ENCODE peak calls at places on chromosomes 2 and 18, in four cellular contexts. Y, I, D and M are unnamed samples.

GRCh38 chr2:5691659-5692529 is at the start of gene SOX11:
- DNase-seq in Y (no peak), I (peak), D (peak), M (no peak)

GRCh38 chr2:231287696-231288095 is 89.3 kb downstream of the ARMC9 start:
- DNase-seq in Y (no peak), I (no peak), D (no peak), M (no peak)

GRCh38 chr2:120398961-120399888 is 53.3 kb downstream of the INHBB start:
- DNase-seq in Y (no peak), I (no peak), D (no peak), M (no peak)

GRCh38 chr18:43350176-43350575 is 72.9 kb upstream of the SYT4 start:
- DNase-seq in Y (no peak), I (no peak), D (no peak), M (no peak)

GRCh38 chr2:88831792-88832248 is 140.3 kb downstream of the RPIA start:
- DNase-seq in Y (peak), I (peak), D (peak), M (peak)

GRCh38 chr2:170917219-170917851 is 11.7 kb upstream of the GORASP2 start:
- DNase-seq in Y (no peak), I (peak), D (no peak), M (no peak)

GRCh38 chr18:31143025-31143424 is 19.6 kb downstream of the DSC1 start:
- DNase-seq in Y (no peak), I (no peak), D (no peak), M (no peak)

GRCh38 chr2:43160778-43161177 is 65.6 kb downstream of the ZFP36L2 start:
- DNase-seq in Y (no peak), I (no peak), D (no peak), M (no peak)

GRCh38 chr2:43391877-43392214 is 165.4 kb upstream of the ZFP36L2 start:
- DNase-seq in Y (no peak), I (no peak), D (no peak), M (no peak)

GRCh38 chr18:76874643-76875389 is 52.5 kb downstream of the ZNF236 start:
- DNase-seq in Y (no peak), I (peak), D (peak), M (no peak)

GRCh38 chr2:9528036-9528787 is 27.4 kb downstream of the ADAM17 start:
- DNase-seq in Y (no peak), I (no peak), D (no peak), M (no peak)

GRCh38 chr2:150007815-150008430 is 420.3 kb upstream of the MMADHC start:
- DNase-seq in Y (no peak), I (no peak), D (no peak), M (no peak)

GRCh38 chr2:156445311-156446218 is 9.4 kb downstream of the GPD2 start:
- DNase-seq in Y (no peak), I (no peak), D (no peak), M (no peak)

GRCh38 chr18:79379931-79380815 is 15.6 kb upstream of the NFATC1 start:
- DNase-seq in Y (no peak), I (no peak), D (no peak), M (no peak)
- TF ChIP-seq CTCF in Y (no peak), I (no peak), D (no peak), M (no peak)

DNA sequence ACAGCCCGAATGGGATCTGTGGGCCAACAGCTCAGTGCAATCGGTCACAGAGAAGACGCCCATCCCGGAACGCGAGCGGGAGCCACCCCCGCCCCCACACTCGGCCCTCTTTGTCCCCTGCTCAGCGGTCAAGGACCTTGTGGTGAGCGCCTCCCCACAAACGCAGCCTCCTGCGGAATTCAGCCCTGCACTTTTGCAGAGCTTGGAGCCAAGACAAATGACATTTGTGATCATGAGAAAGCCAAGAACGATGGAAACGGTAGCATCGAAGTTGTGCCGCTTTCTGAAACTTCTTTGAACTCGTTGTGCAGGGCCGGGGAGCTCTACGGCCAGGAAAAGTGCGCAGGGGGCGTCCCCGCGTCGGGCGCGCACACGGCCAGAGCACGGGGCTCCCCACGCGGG is 6.7 kb upstream of the SALL3 start:
- DNase-seq in Y (no peak), I (no peak), D (no peak), M (no peak)
- TF ChIP-seq CTCF in Y (no peak), I (no peak), D (no peak), M (no peak)

GRCh38 chr2:36326286-36326685 is 29.3 kb upstream of the CRIM1 start:
- DNase-seq in Y (no peak), I (no peak), D (no peak), M (no peak)

GRCh38 chr2:36318547-36318946 is 37.0 kb upstream of the CRIM1 start:
- DNase-seq in Y (no peak), I (no peak), D (no peak), M (no peak)

DNA sequence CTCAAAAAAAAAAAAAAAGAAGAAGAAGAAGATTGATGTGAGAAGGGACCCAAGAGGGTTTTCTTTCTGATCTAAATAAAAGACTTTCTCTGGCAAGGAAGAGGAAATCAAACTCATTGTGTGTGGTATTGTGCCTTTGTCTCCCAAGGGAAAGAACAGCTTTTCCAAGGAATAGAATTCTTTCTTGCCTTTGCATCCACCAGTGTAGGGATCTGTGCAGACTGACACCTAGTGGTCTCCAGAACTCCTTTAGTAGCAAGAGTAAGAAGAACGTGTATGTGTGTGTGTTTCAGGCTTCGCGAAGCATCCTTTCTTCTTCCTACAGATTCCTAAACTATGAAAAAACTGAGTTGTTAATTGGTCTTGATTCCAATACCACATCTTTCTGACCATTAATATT is 33.5 kb upstream of the CRIM1 start:
- DNase-seq in Y (no peak), I (no peak), D (no peak), M (no peak)
- TF ChIP-seq CTCF in Y (peak), I (peak), D (peak), M (no peak)

GRCh38 chr2:221572821-221573429 is 821 bp upstream of the EPHA4 start:
- DNase-seq in Y (peak), I (no peak), D (peak), M (peak)

GRCh38 chr2:221571108-221571390 is 1.1 kb downstream of the EPHA4 start:
- DNase-seq in Y (no peak), I (no peak), D (no peak), M (no peak)

GRCh38 chr2:221571391-221572179 is 519 bp downstream of the EPHA4 start:
- DNase-seq in Y (peak), I (peak), D (peak), M (peak)

GRCh38 chr2:221573430-221574230 is 1.5 kb upstream of the EPHA4 start:
- DNase-seq in Y (peak), I (peak), D (peak), M (peak)

DNA sequence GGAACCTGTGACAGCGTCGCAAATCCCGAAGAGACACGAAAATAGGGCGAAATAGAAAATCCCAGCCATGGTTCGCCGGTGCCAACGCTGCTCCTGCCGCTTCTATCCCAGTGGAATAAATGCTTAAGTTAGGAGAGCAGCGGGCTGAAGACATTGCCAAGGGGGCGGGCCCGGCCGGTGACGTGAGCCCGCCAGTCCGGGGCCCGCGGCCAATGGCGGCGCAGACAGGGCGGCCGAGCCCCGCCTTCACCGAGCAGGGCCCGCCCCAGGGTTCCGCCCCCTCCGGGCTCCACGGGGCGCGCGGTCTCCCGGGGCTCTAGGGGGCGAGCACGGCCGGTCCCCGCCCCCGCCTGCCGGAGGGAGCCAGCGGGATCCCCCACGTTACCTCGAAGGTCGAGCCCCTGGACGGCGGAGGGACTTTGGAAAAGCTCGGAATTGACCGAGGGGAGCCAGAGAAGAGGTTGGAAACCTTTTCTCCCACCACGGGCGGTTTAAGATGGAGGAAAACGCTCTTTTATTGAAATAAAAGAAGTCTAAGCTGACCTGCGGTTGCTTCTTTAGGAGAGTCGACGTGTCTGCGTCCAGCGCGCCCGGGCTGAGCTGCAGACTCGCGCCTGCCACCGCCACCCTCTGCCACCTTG is at the start of gene EPHA4:
- DNase-seq in Y (peak), I (peak), D (peak), M (peak)
- TF ChIP-seq CTCF in Y (peak), I (no peak), D (no peak), M (no peak)

DNA sequence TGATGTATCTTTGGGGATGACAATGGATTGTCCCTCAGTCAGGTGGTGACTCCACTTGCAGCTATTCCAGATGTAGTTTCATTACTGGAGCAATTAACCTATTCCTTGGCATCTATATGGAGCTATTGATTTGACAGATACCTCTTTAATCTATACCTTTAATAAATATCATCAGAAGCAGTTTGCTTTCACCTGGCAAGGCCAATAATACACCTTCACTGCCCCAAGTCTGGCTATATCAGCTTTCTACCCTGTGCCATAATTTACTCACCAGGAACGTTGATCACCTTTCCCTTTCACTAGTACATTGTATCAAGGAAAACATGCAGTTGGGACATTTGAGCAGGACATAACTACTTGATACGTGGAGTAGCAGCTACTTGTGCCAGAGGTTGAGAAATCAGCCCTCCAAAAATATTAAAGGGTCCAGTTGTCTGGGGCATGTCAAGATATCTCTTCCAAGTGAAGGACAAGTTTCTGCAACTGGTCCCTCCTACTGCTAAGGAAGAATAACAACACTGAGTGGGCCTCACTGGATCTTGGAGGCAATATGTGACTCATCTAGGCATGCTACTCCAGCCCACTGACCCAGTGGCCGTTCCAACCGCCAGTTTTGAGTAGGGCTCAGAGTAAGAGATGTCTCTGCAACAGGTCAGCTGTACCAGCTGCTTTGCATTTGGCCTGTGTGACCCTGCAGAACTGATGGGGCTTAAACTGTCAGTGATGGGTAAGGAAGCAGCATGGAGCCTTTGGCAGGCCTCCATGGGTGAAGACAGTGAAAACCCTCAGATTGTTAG is 67.0 kb downstream of the PSMG2 start:
- DNase-seq in Y (no peak), I (no peak), D (no peak), M (no peak)
- TF ChIP-seq CTCF in Y (no peak), I (no peak), D (no peak), M (no peak)

GRCh38 chr2:117621330-117621729 is 193.2 kb upstream of the DDX18 start:
- DNase-seq in Y (no peak), I (no peak), D (no peak), M (no peak)
- TF ChIP-seq CTCF in Y (no peak), I (no peak), D (no peak), M (no peak)

DNA sequence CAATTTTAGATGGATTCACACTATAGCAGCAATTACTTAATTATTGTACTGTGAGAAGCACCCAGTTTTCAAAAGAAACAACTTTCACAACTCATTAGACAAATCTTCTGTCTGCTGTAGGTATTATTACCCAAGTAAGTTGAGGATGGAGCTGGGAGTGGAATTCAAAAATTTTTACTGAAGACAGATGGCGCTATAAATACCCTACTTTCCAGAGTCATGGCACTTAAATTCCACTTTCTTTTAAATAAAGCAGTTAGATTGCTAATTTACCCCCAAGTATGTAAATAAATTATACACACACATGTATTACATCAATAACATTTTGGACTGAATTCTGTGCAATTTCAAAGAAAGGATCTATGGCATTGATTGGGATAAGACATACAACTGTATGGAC is 166.8 kb downstream of the FTCDNL1 start:
- DNase-seq in Y (no peak), I (no peak), D (no peak), M (no peak)
- TF ChIP-seq CTCF in Y (no peak), I (no peak), D (peak), M (no peak)

GRCh38 chr18:28960146-28960545 is 783.2 kb upstream of the CDH2 start:
- DNase-seq in Y (no peak), I (no peak), D (no peak), M (no peak)

GRCh38 chr18:28963481-28963880 is 786.6 kb upstream of the CDH2 start:
- DNase-seq in Y (no peak), I (no peak), D (no peak), M (no peak)

DNA sequence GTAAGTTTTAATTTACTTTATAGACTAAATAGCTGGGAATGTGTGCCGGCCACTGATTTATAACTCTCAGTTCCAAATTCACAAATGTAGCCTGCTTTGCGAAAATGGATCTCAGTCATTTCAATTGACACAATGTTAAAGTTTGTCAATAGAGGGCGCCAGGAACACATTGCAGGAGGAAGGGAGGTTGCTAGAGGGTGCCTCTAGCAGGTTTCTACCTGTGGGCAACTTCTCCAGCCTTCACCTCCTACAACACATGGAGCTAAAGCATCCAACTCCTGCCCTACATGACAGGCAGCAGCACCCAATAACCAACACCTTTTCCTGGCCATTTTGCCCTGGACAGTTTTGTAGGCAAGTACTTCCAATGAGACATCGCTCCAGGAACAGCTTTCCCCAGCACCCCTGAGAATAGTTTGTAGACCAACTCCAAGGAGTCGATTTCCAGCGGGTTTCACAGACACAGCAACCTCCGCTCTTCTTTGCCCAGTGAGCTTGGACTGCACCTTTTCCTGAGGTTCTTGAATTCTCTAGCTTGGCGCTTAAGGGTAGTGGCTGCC is 784.8 kb upstream of the CDH2 start:
- DNase-seq in Y (peak), I (peak), D (peak), M (no peak)
- TF ChIP-seq CTCF in Y (peak), I (peak), D (peak), M (peak)

DNA sequence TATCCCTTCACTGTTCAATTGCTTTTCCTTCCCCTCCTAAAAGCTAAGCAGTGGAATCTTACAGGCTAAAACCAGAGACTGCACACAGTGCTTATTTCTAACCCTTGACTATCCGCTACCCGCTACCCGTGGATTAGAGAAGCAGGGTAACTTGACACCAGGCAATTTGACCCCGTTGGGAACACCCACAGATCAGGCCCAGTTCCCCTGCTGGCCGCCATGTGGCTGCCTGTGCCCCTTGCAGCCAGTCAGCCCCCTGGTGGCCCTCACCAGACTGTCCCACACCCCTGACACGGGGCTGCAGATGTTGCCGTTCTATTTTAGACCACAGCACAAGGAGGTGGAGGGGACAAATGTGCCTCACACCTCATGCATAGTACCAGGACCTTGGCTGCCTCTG is 74.8 kb downstream of the TXNL1 start:
- DNase-seq in Y (no peak), I (peak), D (peak), M (no peak)
- TF ChIP-seq CTCF in Y (peak), I (peak), D (peak), M (no peak)